ENCODE peak calls at places on chromosomes 3 and 15, in eight cellular contexts. K, W, I, S, N, D, V and L are unnamed samples.

GRCh38 chr15:100183921-100184480 is 157.8 kb downstream of the ADAMTS17 start:
- DNase-seq in K (peak), W (no peak), I (no peak), S (no peak), N (no peak), D (no peak), V (no peak), L (no peak)

GRCh38 chr3:119672791-119673190 is 4.4 kb downstream of the COX17 start:
- DNase-seq in K (no peak), W (no peak), I (no peak), S (no peak), N (no peak), D (no peak), V (no peak), L (no peak)

GRCh38 chr15:75904241-75904631 is 558 bp downstream of the FBXO22 start:
- DNase-seq in K (no peak), W (peak), I (peak), S (no peak), N (peak), D (no peak), V (peak), L (peak)

GRCh38 chr3:185292238-185292637 is 38.4 kb upstream of the EHHADH start:
- DNase-seq in K (no peak), W (no peak), I (no peak), S (no peak), N (no peak), D (no peak), V (no peak), L (no peak)

GRCh38 chr3:159831466-159831865 is 157.2 kb upstream of the IL12A start:
- DNase-seq in K (no peak), W (no peak), I (no peak), S (no peak), N (no peak), D (no peak), V (no peak), L (no peak)

GRCh38 chr3:123610331-123610730 is 25.5 kb upstream of the HACD2 start:
- DNase-seq in K (no peak), W (no peak), I (no peak), S (no peak), N (no peak), D (no peak), V (no peak), L (no peak)

GRCh38 chr3:153855772-153856171 is 265.4 kb upstream of the ARHGEF26 start:
- DNase-seq in K (no peak), W (no peak), I (no peak), S (peak), N (no peak), D (no peak), V (no peak), L (no peak)

GRCh38 chr15:84992157-84992940 is 10.7 kb downstream of the PDE8A start:
- DNase-seq in K (no peak), W (no peak), I (peak), S (no peak), N (peak), D (no peak), V (no peak), L (peak)

GRCh38 chr15:31660800-31661199 is 334.2 kb downstream of the KLF13 start:
- DNase-seq in K (no peak), W (no peak), I (no peak), S (no peak), N (no peak), D (no peak), V (no peak), L (no peak)

GRCh38 chr15:71634820-71635219 is 175.5 kb upstream of the NR2E3 start:
- DNase-seq in K (no peak), W (peak), I (no peak), S (no peak), N (peak), D (no peak), V (no peak), L (peak)

GRCh38 chr15:75452364-75452967 is 976 bp upstream of the SIN3A start:
- DNase-seq in K (peak), W (peak), I (peak), S (peak), N (peak), D (peak), V (peak), L (peak)

DNA sequence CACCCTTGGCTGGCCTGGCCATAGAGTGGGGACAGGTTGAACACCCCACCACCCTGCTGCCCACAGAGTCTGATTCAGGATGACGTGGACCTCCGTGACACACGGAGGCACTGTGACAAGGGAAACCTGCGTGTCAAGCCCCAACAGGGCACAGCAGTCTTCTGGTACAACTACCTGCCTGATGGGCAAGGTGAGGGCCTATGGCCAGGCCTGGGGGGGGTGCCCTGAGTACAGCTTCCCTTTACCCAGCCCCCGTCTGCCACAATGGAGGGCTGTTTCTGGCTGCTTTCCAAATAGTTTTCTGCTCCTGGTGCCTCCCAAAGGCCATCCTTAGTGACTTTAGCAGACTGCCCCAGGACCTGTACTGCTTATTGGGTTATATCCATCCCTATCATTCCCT is 1.2 kb upstream of the WDR6 start:
- DNase-seq in K (peak), W (no peak), I (no peak), S (no peak), N (no peak), D (no peak), V (no peak), L (no peak)
- H3K4me3 ChIP-seq in K (peak), W (peak), I (no peak), S (no peak), N (peak), D (peak), V (peak), L (peak)

DNA sequence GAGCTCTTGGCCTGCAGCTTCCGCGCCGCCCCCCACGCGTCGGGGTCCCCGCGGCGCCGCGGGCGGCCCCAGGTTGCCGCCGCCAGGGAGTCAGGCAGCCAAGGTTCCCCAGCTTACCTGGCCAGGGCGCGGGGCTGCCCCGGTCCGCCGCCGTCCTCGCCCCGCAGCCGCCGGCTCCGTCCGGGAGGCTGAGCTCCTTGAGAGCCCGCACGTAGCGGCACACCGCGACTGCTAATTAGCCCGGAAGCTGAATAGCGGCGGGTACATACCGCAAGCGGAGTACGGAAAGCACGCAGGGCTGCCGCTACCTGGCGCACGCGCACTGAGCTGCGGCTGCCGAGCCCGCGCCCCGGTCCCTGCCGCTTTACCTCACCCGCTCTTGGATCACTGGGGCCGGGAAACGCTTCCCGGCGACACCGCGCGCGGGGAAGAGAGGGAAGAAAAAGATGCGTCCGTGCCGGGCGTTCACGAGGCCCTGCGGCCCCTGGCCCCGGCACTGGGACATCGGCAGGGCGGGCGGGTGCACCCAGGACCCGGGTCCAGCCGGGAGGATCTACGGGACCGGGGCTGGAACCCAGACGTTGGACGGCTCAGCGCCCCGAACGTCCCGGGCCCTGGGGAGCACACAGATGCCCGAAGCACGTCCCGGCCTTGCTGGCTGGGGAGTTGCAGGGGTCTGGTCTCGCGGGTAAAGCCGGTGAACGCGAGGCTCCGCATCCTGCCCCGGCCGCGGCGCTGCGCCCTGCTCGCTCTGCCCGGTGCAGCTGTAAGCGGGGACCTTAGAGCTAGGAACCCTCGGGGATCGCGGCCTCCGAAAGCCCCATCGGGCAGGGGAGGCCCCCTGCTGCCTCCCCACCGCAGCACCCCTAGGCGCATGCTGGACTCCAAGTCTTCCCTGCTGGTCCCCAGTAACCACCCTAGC is at the start of gene GOLGA8B:
- DNase-seq in K (peak), W (peak), I (peak), S (no peak), N (peak), D (no peak), V (no peak), L (peak)
- H3K4me3 ChIP-seq in K (peak), W (peak), I (peak), S (peak), N (peak), D (peak), V (no peak), L (peak)

GRCh38 chr3:62132027-62132590 is 241.2 kb downstream of the FEZF2 start:
- DNase-seq in K (no peak), W (no peak), I (no peak), S (no peak), N (no peak), D (no peak), V (no peak), L (no peak)

GRCh38 chr3:62135731-62136130 is 237.6 kb downstream of the FEZF2 start:
- DNase-seq in K (no peak), W (no peak), I (no peak), S (no peak), N (no peak), D (no peak), V (no peak), L (no peak)

GRCh38 chr3:62131620-62132019 is 241.7 kb downstream of the FEZF2 start:
- DNase-seq in K (no peak), W (no peak), I (peak), S (no peak), N (peak), D (no peak), V (no peak), L (peak)

GRCh38 chr3:62133015-62133414 is 240.3 kb downstream of the FEZF2 start:
- DNase-seq in K (no peak), W (no peak), I (no peak), S (no peak), N (no peak), D (no peak), V (no peak), L (no peak)

DNA sequence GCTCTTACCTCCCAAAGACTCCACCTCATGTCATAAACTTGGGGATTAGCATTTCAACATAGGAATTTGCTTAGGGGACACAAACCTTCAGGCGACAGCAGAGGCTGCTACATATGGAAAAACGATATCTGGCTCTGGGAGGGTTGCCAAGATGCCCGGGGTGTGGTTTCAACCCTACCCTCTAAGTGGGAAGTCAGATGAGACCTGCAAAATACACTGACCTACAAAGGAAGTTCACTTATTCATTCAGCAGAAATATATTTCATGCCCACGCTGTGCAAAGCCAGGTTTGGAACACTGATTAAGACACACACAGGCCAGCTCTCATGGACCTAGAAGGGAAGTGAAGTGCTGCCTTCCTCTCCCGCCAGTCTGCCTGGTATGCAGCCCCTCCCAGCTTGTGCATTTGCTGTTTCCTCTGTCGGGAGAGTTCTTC is 239.3 kb downstream of the FEZF2 start:
- DNase-seq in K (no peak), W (no peak), I (peak), S (no peak), N (peak), D (no peak), V (no peak), L (peak)
- H3K4me3 ChIP-seq in K (no peak), W (no peak), I (no peak), S (no peak), N (no peak), D (no peak), V (no peak), L (no peak)

GRCh38 chr3:136078421-136079364 is 113.2 kb downstream of the PPP2R3A start:
- DNase-seq in K (no peak), W (no peak), I (peak), S (no peak), N (peak), D (no peak), V (no peak), L (peak)
- H3K4me3 ChIP-seq in K (no peak), W (no peak), I (no peak), S (no peak), N (no peak), D (no peak), V (no peak), L (no peak)